ENCODE peak calls at places on chromosomes 12 and 14, in ten cellular contexts. K is GM13976; X is fibroblast of the aortic adventitia; D is activated CD4-positive, alpha-beta T cell treated with anti-CD3 and anti-CD28 coated beads, Interleukin-2, amount 50 U/mL, for 1 hour; V is activated naive CD8-positive, alpha-beta T cell treated with anti-CD3 and anti-CD28 coated beads, Interleukin-2, amount 50 U/mL, for 16 hours; B is kidney tubule cell; A is islet precursor cell; Y is germinal center; W is C1 segment of cervical spinal cord; J is KBM-7. P is an unnamed sample.

GRCh38 chr12:96143392-96143791 is 50.8 kb upstream of the ELK3 start:
- DNase-seq in K (no peak), X (no peak), D (no peak), V (no peak), B (no peak), A (no peak), Y (peak; percentile 33), W (no peak), J (peak; percentile 93), P (no peak)

GRCh38 chr14:89504602-89505320 is 87.7 kb upstream of the FOXN3 start:
- DNase-seq in K (peak; percentile 37), X (peak; percentile 55), D (no peak), V (no peak), B (peak; percentile 82), A (peak; percentile 33), Y (no peak), W (no peak), J (peak; percentile 89), P (no peak)

GRCh38 chr14:69043007-69043444 is 63.9 kb upstream of the ACTN1 start:
- DNase-seq in K (no peak), X (no peak), D (no peak), V (no peak), B (no peak), A (peak; percentile 63), Y (no peak), W (no peak), J (peak; percentile 64), P (peak; percentile 39)

GRCh38 chr12:120421701-120422100 is 16.2 kb upstream of the COX6A1 start:
- DNase-seq in K (no peak), X (no peak), D (no peak), V (no peak), B (no peak), A (peak; percentile 71), Y (no peak), W (no peak), J (no peak), P (no peak)

GRCh38 chr14:106872619-106873446 is 1346.5 kb downstream of the TMEM121 start:
- DNase-seq in K (peak; percentile 68), X (no peak), D (peak; percentile 81), V (peak; percentile 80), B (peak; percentile 94), A (no peak), Y (peak; percentile 56), W (no peak), J (peak; percentile 87), P (peak; percentile 90)

GRCh38 chr12:44846826-44847225 is 29.3 kb downstream of the NELL2 start:
- DNase-seq in K (no peak), X (no peak), D (no peak), V (no peak), B (no peak), A (no peak), Y (no peak), W (no peak), J (no peak), P (no peak)

GRCh38 chr12:72523754-72524153 is 251.6 kb downstream of the TRHDE start:
- DNase-seq in K (no peak), X (no peak), D (no peak), V (no peak), B (no peak), A (no peak), Y (no peak), W (no peak), J (no peak), P (no peak)

GRCh38 chr12:93883436-93884154 is 206.4 kb downstream of the CRADD start:
- DNase-seq in K (no peak), X (peak; percentile 80), D (no peak), V (no peak), B (peak; percentile 69), A (peak; percentile 31), Y (no peak), W (no peak), J (no peak), P (no peak)

GRCh38 chr14:104795781-104796681 is 483 bp upstream of the AKT1 start:
- DNase-seq in K (peak; percentile 92), X (no peak), D (peak; percentile 59), V (no peak), B (peak; percentile 71), A (peak; percentile 62), Y (peak; percentile 86), W (no peak), J (no peak), P (peak; percentile 72)

GRCh38 chr12:98185606-98186005 is 329.8 kb upstream of the TMPO start:
- DNase-seq in K (no peak), X (no peak), D (no peak), V (no peak), B (peak; percentile 22), A (no peak), Y (no peak), W (no peak), J (no peak), P (no peak)

GRCh38 chr12:13135336-13136178 is 32.1 kb upstream of the GSG1 start:
- DNase-seq in K (no peak), X (peak; percentile 61), D (no peak), V (no peak), B (peak; percentile 98), A (peak; percentile 98), Y (no peak), W (peak; percentile 3), J (no peak), P (no peak)

GRCh38 chr12:85996280-85996679 is 122.2 kb downstream of the NTS start:
- DNase-seq in K (no peak), X (peak; percentile 39), D (no peak), V (no peak), B (no peak), A (no peak), Y (no peak), W (no peak), J (no peak), P (no peak)

GRCh38 chr14:36524874-36525745 is 5.1 kb upstream of the NKX2-1 start:
- DNase-seq in K (peak; percentile 28), X (no peak), D (no peak), V (no peak), B (peak; percentile 62), A (peak; percentile 87), Y (no peak), W (no peak), J (peak; percentile 52), P (peak; percentile 57)

GRCh38 chr12:67772276-67773169 is 124.0 kb downstream of the DYRK2 start:
- DNase-seq in K (no peak), X (no peak), D (no peak), V (no peak), B (no peak), A (peak; percentile 99), Y (no peak), W (no peak), J (no peak), P (no peak)

GRCh38 chr14:36214476-36215216 is 38.1 kb upstream of the PTCSC3 start:
- DNase-seq in K (no peak), X (no peak), D (no peak), V (no peak), B (peak; percentile 44), A (no peak), Y (no peak), W (no peak), J (no peak), P (no peak)

GRCh38 chr12:10505620-10506019 is at the start of gene EIF2S3B:
- DNase-seq in K (no peak), X (no peak), D (no peak), V (no peak), B (no peak), A (no peak), Y (no peak), W (no peak), J (no peak), P (no peak)

GRCh38 chr12:59067068-59067467 is 146.8 kb upstream of the LRIG3 start:
- DNase-seq in K (no peak), X (peak; percentile 49), D (no peak), V (no peak), B (peak; percentile 95), A (peak; percentile 74), Y (no peak), W (no peak), J (no peak), P (no peak)

GRCh38 chr14:92360666-92361370 is 37.9 kb downstream of the SLC24A4 start:
- DNase-seq in K (no peak), X (no peak), D (no peak), V (no peak), B (no peak), A (no peak), Y (no peak), W (no peak), J (no peak), P (no peak)

GRCh38 chr14:92997343-92998061 is 74.6 kb downstream of the CHGA start:
- DNase-seq in K (no peak), X (no peak), D (no peak), V (no peak), B (no peak), A (no peak), Y (no peak), W (peak; percentile 46), J (no peak), P (no peak)

GRCh38 chr12:27176765-27177164 is 67.3 kb upstream of the STK38L start:
- DNase-seq in K (no peak), X (peak; percentile 68), D (no peak), V (no peak), B (peak; percentile 54), A (no peak), Y (no peak), W (no peak), J (no peak), P (no peak)

GRCh38 chr12:98345308-98345876 is 170.0 kb upstream of the TMPO start:
- DNase-seq in K (no peak), X (no peak), D (no peak), V (no peak), B (no peak), A (peak; percentile 62), Y (no peak), W (no peak), J (peak; percentile 30), P (no peak)